ENCODE peak calls at places on chromosomes 6 and 20, in six cellular contexts. One of them, this sample, is unnamed.
A peak's percentile ranks its signal among the peaks of the same experiment; 100 is the strongest.

GRCh38 chr6:91276315-91276714 is 689.4 kb upstream of the MAP3K7 start:
- DNase-seq in IMR-90: peak; percentile 4
- DNase-seq in fibroblast of lung: peak; percentile 27
- DNase-seq in PC-9: no peak
- DNase-seq in HCT116: no peak
- DNase-seq in neural progenitor cell: peak; percentile 48
- DNase-seq in this sample: peak; percentile 20

GRCh38 chr6:139648430-139649000 is 274.1 kb upstream of the CITED2 start:
- DNase-seq in PC-9: no peak
- DNase-seq in fibroblast of lung: no peak
- DNase-seq in neural progenitor cell: no peak
- DNase-seq in IMR-90: no peak
- DNase-seq in HCT116: no peak
- DNase-seq in this sample: no peak

GRCh38 chr6:158286413-158286812 is 25.9 kb upstream of the TULP4 start:
- DNase-seq in fibroblast of lung: peak; percentile 74
- DNase-seq in PC-9: no peak
- DNase-seq in HCT116: no peak
- DNase-seq in IMR-90: peak; percentile 87
- DNase-seq in neural progenitor cell: no peak
- DNase-seq in this sample: peak; percentile 88

GRCh38 chr20:33373735-33374605 is 27.3 kb downstream of the CDK5RAP1 start:
- DNase-seq in IMR-90: peak; percentile 94
- DNase-seq in PC-9: peak; percentile 97
- DNase-seq in HCT116: no peak
- DNase-seq in neural progenitor cell: no peak
- DNase-seq in fibroblast of lung: peak; percentile 88
- DNase-seq in this sample: peak; percentile 59

GRCh38 chr6:42378536-42378935 is 73.2 kb downstream of the TRERF1 start:
- DNase-seq in fibroblast of lung: no peak
- DNase-seq in IMR-90: no peak
- DNase-seq in neural progenitor cell: no peak
- DNase-seq in HCT116: no peak
- DNase-seq in PC-9: no peak
- DNase-seq in this sample: no peak

GRCh38 chr20:35991142-35991771 is 22.9 kb downstream of the CNBD2 start:
- DNase-seq in PC-9: no peak
- DNase-seq in neural progenitor cell: peak; percentile 42
- DNase-seq in HCT116: peak; percentile 22
- DNase-seq in IMR-90: peak; percentile 34
- DNase-seq in fibroblast of lung: peak; percentile 37
- DNase-seq in this sample: no peak

GRCh38 chr6:16338577-16339262 is 100.3 kb downstream of the GMPR start:
- DNase-seq in HCT116: no peak
- DNase-seq in neural progenitor cell: peak; percentile 26
- DNase-seq in fibroblast of lung: peak; percentile 99
- DNase-seq in PC-9: peak; percentile 58
- DNase-seq in IMR-90: peak; percentile 100
- DNase-seq in this sample: peak; percentile 99

GRCh38 chr6:144683216-144684070 is 398.3 kb downstream of the UTRN start:
- DNase-seq in HCT116: no peak
- DNase-seq in fibroblast of lung: no peak
- DNase-seq in IMR-90: no peak
- DNase-seq in neural progenitor cell: no peak
- DNase-seq in PC-9: no peak
- DNase-seq in this sample: no peak

GRCh38 chr6:5302995-5303622 is 41.8 kb downstream of the FARS2 start:
- DNase-seq in PC-9: no peak
- DNase-seq in IMR-90: peak; percentile 5
- DNase-seq in neural progenitor cell: peak; percentile 53
- DNase-seq in HCT116: peak; percentile 42
- DNase-seq in fibroblast of lung: no peak
- DNase-seq in this sample: no peak

GRCh38 chr6:4480788-4481725 is 295.1 kb upstream of the CDYL start:
- DNase-seq in neural progenitor cell: no peak
- DNase-seq in HCT116: no peak
- DNase-seq in IMR-90: peak; percentile 53
- DNase-seq in fibroblast of lung: peak; percentile 17
- DNase-seq in PC-9: no peak
- DNase-seq in this sample: no peak

GRCh38 chr6:143323729-143324465 is 126.6 kb downstream of the ADAT2 start:
- DNase-seq in neural progenitor cell: no peak
- DNase-seq in fibroblast of lung: no peak
- DNase-seq in IMR-90: no peak
- DNase-seq in HCT116: no peak
- DNase-seq in PC-9: no peak
- DNase-seq in this sample: no peak

GRCh38 chr6:79134699-79135474 is 56.8 kb upstream of the PHIP start:
- DNase-seq in fibroblast of lung: no peak
- DNase-seq in neural progenitor cell: no peak
- DNase-seq in IMR-90: no peak
- DNase-seq in HCT116: no peak
- DNase-seq in PC-9: no peak
- DNase-seq in this sample: no peak

GRCh38 chr6:2396292-2396691 is 150.9 kb upstream of the GMDS start:
- DNase-seq in PC-9: no peak
- DNase-seq in HCT116: no peak
- DNase-seq in neural progenitor cell: no peak
- DNase-seq in IMR-90: no peak
- DNase-seq in fibroblast of lung: peak; percentile 13
- DNase-seq in this sample: no peak

GRCh38 chr20:58682656-58683055 is 9.9 kb upstream of the NPEPL1 start:
- DNase-seq in fibroblast of lung: no peak
- DNase-seq in neural progenitor cell: no peak
- DNase-seq in PC-9: no peak
- DNase-seq in HCT116: no peak
- DNase-seq in IMR-90: peak; percentile 70
- DNase-seq in this sample: peak; percentile 78

GRCh38 chr20:46375771-46376170 is 30.6 kb downstream of the ELMO2 start:
- DNase-seq in neural progenitor cell: no peak
- DNase-seq in IMR-90: peak; percentile 39
- DNase-seq in fibroblast of lung: no peak
- DNase-seq in HCT116: no peak
- DNase-seq in PC-9: no peak
- DNase-seq in this sample: peak; percentile 60

GRCh38 chr20:20364747-20365558 is 3.0 kb upstream of the INSM1 start:
- DNase-seq in PC-9: no peak
- DNase-seq in fibroblast of lung: no peak
- DNase-seq in HCT116: no peak
- DNase-seq in IMR-90: no peak
- DNase-seq in neural progenitor cell: peak; percentile 32
- DNase-seq in this sample: no peak

GRCh38 chr6:36292170-36292569 is 22.3 kb downstream of the PNPLA1 start:
- DNase-seq in IMR-90: no peak
- DNase-seq in HCT116: no peak
- DNase-seq in fibroblast of lung: no peak
- DNase-seq in neural progenitor cell: no peak
- DNase-seq in PC-9: no peak
- DNase-seq in this sample: no peak
- H3K36me3 ChIP-seq in IMR-90: no peaks in the 10 kb centered on the region
- H3K36me3 ChIP-seq in HCT116: no peaks in the 10 kb centered on the region
- H3K36me3 ChIP-seq in fibroblast of lung: no peaks in the 10 kb centered on the region
- H3K36me3 ChIP-seq in neural progenitor cell: no peaks in the 10 kb centered on the region
- H3K36me3 ChIP-seq in PC-9: no peaks in the 10 kb centered on the region
- H3K36me3 ChIP-seq in this sample: no peaks in the 10 kb centered on the region

GRCh38 chr6:31540640-31541039 is 1.2 kb downstream of the DDX39B start:
- DNase-seq in IMR-90: no peak
- DNase-seq in HCT116: no peak
- DNase-seq in neural progenitor cell: no peak
- DNase-seq in PC-9: no peak
- DNase-seq in fibroblast of lung: no peak
- DNase-seq in this sample: no peak

GRCh38 chr6:31541658-31542521 is at the start of gene DDX39B:
- DNase-seq in neural progenitor cell: peak; percentile 98
- DNase-seq in HCT116: peak; percentile 95
- DNase-seq in PC-9: peak; percentile 90
- DNase-seq in fibroblast of lung: peak; percentile 99
- DNase-seq in IMR-90: peak; percentile 98
- DNase-seq in this sample: peak; percentile 95

GRCh38 chr6:31535538-31536324 is 6.1 kb downstream of the DDX39B start:
- DNase-seq in HCT116: no peak
- DNase-seq in fibroblast of lung: no peak
- DNase-seq in PC-9: no peak
- DNase-seq in neural progenitor cell: no peak
- DNase-seq in IMR-90: no peak
- DNase-seq in this sample: no peak

GRCh38 chr6:31541059-31541657 is 645 bp downstream of the DDX39B start:
- DNase-seq in HCT116: no peak
- DNase-seq in IMR-90: peak; percentile 50
- DNase-seq in fibroblast of lung: peak; percentile 73
- DNase-seq in neural progenitor cell: peak; percentile 53
- DNase-seq in PC-9: no peak
- DNase-seq in this sample: peak; percentile 26

GRCh38 chr6:31538805-31539400 is 2.9 kb downstream of the DDX39B start:
- DNase-seq in fibroblast of lung: no peak
- DNase-seq in HCT116: no peak
- DNase-seq in PC-9: no peak
- DNase-seq in IMR-90: no peak
- DNase-seq in neural progenitor cell: no peak
- DNase-seq in this sample: no peak
- H4K20me1 ChIP-seq in fibroblast of lung: peaks cover 1% of the 10 kb centered on the region
- H4K20me1 ChIP-seq in HCT116: peaks cover 40% of the 10 kb centered on the region
- H4K20me1 ChIP-seq in PC-9: peaks cover 70% of the 10 kb centered on the region
- H4K20me1 ChIP-seq in IMR-90: peaks cover 78% of the 10 kb centered on the region
- H4K20me1 ChIP-seq in neural progenitor cell: peaks cover 75% of the 10 kb centered on the region
- H4K20me1 ChIP-seq in this sample: peaks cover 70% of the 10 kb centered on the region

DNA sequence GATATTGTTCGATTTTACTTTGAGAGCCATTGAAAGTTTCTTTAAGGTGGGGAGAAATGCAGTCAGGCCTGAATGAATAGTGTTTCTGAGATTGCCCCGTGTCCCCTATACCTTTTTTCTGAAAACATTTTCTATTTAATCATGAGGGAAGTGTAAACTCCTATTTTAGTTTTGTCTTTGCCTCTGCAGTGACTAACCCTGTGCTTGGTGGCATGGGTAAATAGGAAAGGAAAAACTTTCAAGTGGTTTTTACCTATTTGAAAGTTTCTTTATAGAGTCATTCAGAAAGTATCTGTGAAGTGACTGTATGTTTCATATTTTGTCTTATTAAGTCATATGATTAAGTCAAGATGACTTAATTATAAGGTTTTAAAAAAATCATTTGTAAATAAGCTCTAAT is 14.5 kb downstream of the SNRNP48 start:
- DNase-seq in PC-9: no peak
- DNase-seq in HCT116: no peak
- DNase-seq in neural progenitor cell: no peak
- DNase-seq in fibroblast of lung: no peak
- DNase-seq in IMR-90: no peak
- DNase-seq in this sample: no peak
- H3K36me3 ChIP-seq in PC-9: peaks cover 5% of the 10 kb centered on the region
- H3K36me3 ChIP-seq in HCT116: peaks cover 78% of the 10 kb centered on the region
- H3K36me3 ChIP-seq in neural progenitor cell: peaks cover 44% of the 10 kb centered on the region
- H3K36me3 ChIP-seq in fibroblast of lung: peaks cover 14% of the 10 kb centered on the region
- H3K36me3 ChIP-seq in IMR-90: peaks cover 27% of the 10 kb centered on the region
- H3K36me3 ChIP-seq in this sample: peaks cover 59% of the 10 kb centered on the region

DNA sequence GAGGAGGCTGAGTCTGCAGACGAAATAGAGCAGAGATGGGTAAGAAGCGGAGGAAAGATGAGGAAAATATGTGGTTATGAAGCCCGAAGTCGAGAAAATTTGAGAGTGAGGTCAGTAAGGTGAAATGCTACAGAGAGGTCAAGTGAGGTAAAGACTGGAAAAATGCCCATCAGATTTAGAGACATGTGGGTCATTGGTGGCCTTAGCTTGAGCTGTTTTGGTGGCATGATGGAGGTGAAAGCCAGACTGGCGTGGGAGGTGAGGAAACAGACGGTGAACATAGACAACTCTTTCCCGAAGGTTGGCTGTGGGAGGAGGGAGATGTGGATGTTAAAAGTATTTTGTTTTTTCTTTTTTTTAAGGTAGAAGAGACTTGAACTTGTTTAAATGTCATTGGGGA is 9.4 kb downstream of the ARFGEF2 start:
- DNase-seq in IMR-90: no peak
- DNase-seq in neural progenitor cell: no peak
- DNase-seq in HCT116: no peak
- DNase-seq in PC-9: no peak
- DNase-seq in fibroblast of lung: no peak
- DNase-seq in this sample: no peak
- H4K20me1 ChIP-seq in IMR-90: peaks cover 53% of the 10 kb centered on the region
- H4K20me1 ChIP-seq in neural progenitor cell: peaks cover 17% of the 10 kb centered on the region
- H4K20me1 ChIP-seq in HCT116: no peaks in the 10 kb centered on the region
- H4K20me1 ChIP-seq in PC-9: peaks cover 55% of the 10 kb centered on the region
- H4K20me1 ChIP-seq in fibroblast of lung: no peaks in the 10 kb centered on the region
- H4K20me1 ChIP-seq in this sample: peaks cover 68% of the 10 kb centered on the region

GRCh38 chr6:73516712-73517489 is 3.9 kb downstream of the EEF1A1 start:
- DNase-seq in neural progenitor cell: no peak
- DNase-seq in IMR-90: peak; percentile 14
- DNase-seq in fibroblast of lung: peak; percentile 37
- DNase-seq in HCT116: no peak
- DNase-seq in PC-9: no peak
- DNase-seq in this sample: no peak

GRCh38 chr6:73514746-73515110 is 6.1 kb downstream of the EEF1A1 start:
- DNase-seq in PC-9: peak; percentile 42
- DNase-seq in IMR-90: peak; percentile 34
- DNase-seq in fibroblast of lung: peak; percentile 38
- DNase-seq in neural progenitor cell: no peak
- DNase-seq in HCT116: no peak
- DNase-seq in this sample: no peak

GRCh38 chr6:73511796-73512195 is 9.0 kb downstream of the EEF1A1 start:
- DNase-seq in PC-9: peak; percentile 41
- DNase-seq in IMR-90: peak; percentile 8
- DNase-seq in neural progenitor cell: no peak
- DNase-seq in HCT116: no peak
- DNase-seq in fibroblast of lung: no peak
- DNase-seq in this sample: no peak

GRCh38 chr6:73515204-73516101 is 5.4 kb downstream of the EEF1A1 start:
- DNase-seq in IMR-90: peak; percentile 88
- DNase-seq in neural progenitor cell: peak; percentile 78
- DNase-seq in fibroblast of lung: peak; percentile 91
- DNase-seq in PC-9: peak; percentile 85
- DNase-seq in HCT116: no peak
- DNase-seq in this sample: peak; percentile 73

DNA sequence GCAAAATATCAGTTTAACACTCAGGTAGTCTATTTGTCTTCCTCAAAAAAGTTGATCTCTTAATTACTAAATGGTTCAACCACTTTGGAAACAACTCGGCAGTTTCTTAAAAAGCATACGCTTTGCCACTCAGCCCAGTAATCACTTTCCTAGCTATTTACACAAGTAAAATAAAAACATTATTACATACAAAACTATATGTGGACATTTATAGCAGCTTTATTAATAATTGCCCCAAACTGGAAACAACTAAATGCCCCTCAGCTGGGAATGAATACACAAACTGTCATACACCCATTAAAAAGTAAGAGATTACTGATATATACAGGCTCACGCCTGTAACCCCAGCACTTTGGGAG is 7.4 kb downstream of the EEF1A1 start:
- DNase-seq in IMR-90: peak; percentile 51
- DNase-seq in HCT116: no peak
- DNase-seq in neural progenitor cell: no peak
- DNase-seq in PC-9: peak; percentile 43
- DNase-seq in fibroblast of lung: peak; percentile 30
- DNase-seq in this sample: no peak
- H3K36me3 ChIP-seq in IMR-90: peaks cover 24% of the 10 kb centered on the region
- H3K36me3 ChIP-seq in HCT116: peaks cover 8% of the 10 kb centered on the region
- H3K36me3 ChIP-seq in neural progenitor cell: peaks cover 11% of the 10 kb centered on the region
- H3K36me3 ChIP-seq in PC-9: peaks cover 19% of the 10 kb centered on the region
- H3K36me3 ChIP-seq in fibroblast of lung: peaks cover 6% of the 10 kb centered on the region
- H3K36me3 ChIP-seq in this sample: peaks cover 27% of the 10 kb centered on the region